ENCODE peak calls at places on chromosome X, in eight cellular contexts. H, K, L, Y, Q, Z, E and P are unnamed samples. For H3K36me3 and H3K4me1, the result is how much of the 10 kb centered on the place peaks cover.

GRCh38 chrX:20571611-20572010 is 304.9 kb upstream of the RPS6KA3 start:
- DNase-seq in H (no peak), K (no peak), L (no peak), Y (peak), Q (no peak), Z (no peak), E (no peak), P (no peak)

GRCh38 chrX:5163663-5164062 is 1065.0 kb downstream of the NLGN4X start:
- DNase-seq in H (no peak), K (no peak), L (no peak), Y (no peak), Q (no peak), Z (no peak), E (no peak), P (no peak)

GRCh38 chrX:39975094-39975865 is 122.5 kb downstream of the BCOR start:
- DNase-seq in H (no peak), K (peak), L (no peak), Y (no peak), Q (no peak), Z (peak), E (peak), P (no peak)

GRCh38 chrX:7131621-7132020 is 15.9 kb upstream of the STS start:
- DNase-seq in H (no peak), K (no peak), L (no peak), Y (no peak), Q (no peak), Z (no peak), E (peak), P (no peak)

GRCh38 chrX:106692425-106693075 is 34.0 kb upstream of the RNF128 start:
- DNase-seq in H (no peak), K (no peak), L (no peak), Y (no peak), Q (no peak), Z (peak), E (peak), P (no peak)

GRCh38 chrX:45697591-45697990 is 496.9 kb upstream of the DIPK2B start:
- DNase-seq in H (no peak), K (no peak), L (no peak), Y (peak), Q (no peak), Z (no peak), E (no peak), P (no peak)

GRCh38 chrX:116726806-116727205 is 264.0 kb upstream of the CT83 start:
- DNase-seq in H (no peak), K (no peak), L (no peak), Y (no peak), Q (no peak), Z (no peak), E (no peak), P (no peak)

GRCh38 chrX:34365482-34365881 is 233.4 kb upstream of the FAM47A start:
- DNase-seq in H (no peak), K (no peak), L (no peak), Y (peak), Q (no peak), Z (no peak), E (no peak), P (no peak)

GRCh38 chrX:65866146-65866545 is 173.7 kb downstream of the VSIG4 start:
- DNase-seq in H (no peak), K (no peak), L (no peak), Y (no peak), Q (no peak), Z (no peak), E (no peak), P (no peak)

GRCh38 chrX:132968282-132968681 is 9.9 kb upstream of the HS6ST2 start:
- DNase-seq in H (no peak), K (no peak), L (no peak), Y (no peak), Q (no peak), Z (no peak), E (no peak), P (no peak)

GRCh38 chrX:46610070-46610658 is 36.6 kb downstream of the CHST7 start:
- DNase-seq in H (no peak), K (no peak), L (no peak), Y (no peak), Q (no peak), Z (no peak), E (no peak), P (no peak)

GRCh38 chrX:135740683-135741149 is 27.3 kb downstream of the CT45A3 start:
- DNase-seq in H (no peak), K (no peak), L (no peak), Y (peak), Q (no peak), Z (peak), E (peak), P (peak)

GRCh38 chrX:133249659-133250058 is 31.5 kb upstream of the TFDP3 start:
- DNase-seq in H (no peak), K (no peak), L (no peak), Y (peak), Q (no peak), Z (no peak), E (no peak), P (no peak)

GRCh38 chrX:101764538-101764937 is 104.9 kb upstream of the ARMCX2 start:
- DNase-seq in H (no peak), K (no peak), L (no peak), Y (peak), Q (no peak), Z (no peak), E (no peak), P (no peak)

GRCh38 chrX:120797201-120797938 is 78.3 kb downstream of the CT47B1 start:
- DNase-seq in H (no peak), K (no peak), L (no peak), Y (peak), Q (no peak), Z (no peak), E (no peak), P (no peak)

GRCh38 chrX:2351999-2352995 is 148.5 kb downstream of the DHRSX start:
- DNase-seq in H (no peak), K (no peak), L (no peak), Y (peak), Q (no peak), Z (no peak), E (no peak), P (no peak)

GRCh38 chrX:96929036-96929435 is 45.3 kb downstream of the RPA4 start:
- DNase-seq in H (no peak), K (no peak), L (no peak), Y (no peak), Q (no peak), Z (no peak), E (no peak), P (no peak)

GRCh38 chrX:55488559-55489314 is 911 bp downstream of the USP51 start:
- DNase-seq in H (peak), K (peak), L (no peak), Y (peak), Q (peak), Z (peak), E (peak), P (peak)

GRCh38 chrX:41491267-41492004 is 44.3 kb downstream of the NYX start:
- DNase-seq in H (peak), K (no peak), L (no peak), Y (peak), Q (no peak), Z (no peak), E (no peak), P (no peak)

GRCh38 chrX:105869676-105870075 is 47.3 kb downstream of the NRK start:
- DNase-seq in H (no peak), K (no peak), L (no peak), Y (peak), Q (no peak), Z (no peak), E (no peak), P (no peak)

GRCh38 chrX:48976086-48976485 is 4.4 kb upstream of the KCND1 start:
- DNase-seq in H (no peak), K (no peak), L (no peak), Y (no peak), Q (no peak), Z (no peak), E (no peak), P (peak)

GRCh38 chrX:40474205-40474626 is 106.6 kb upstream of the ATP6AP2 start:
- DNase-seq in H (no peak), K (no peak), L (peak), Y (peak), Q (peak), Z (no peak), E (no peak), P (no peak)

GRCh38 chrX:128699716-128700285 is 647.6 kb upstream of the ACTRT1 start:
- DNase-seq in H (no peak), K (no peak), L (no peak), Y (no peak), Q (no peak), Z (no peak), E (no peak), P (no peak)

GRCh38 chrX:40055495-40055894 is 42.3 kb downstream of the BCOR start:
- DNase-seq in H (no peak), K (no peak), L (no peak), Y (no peak), Q (no peak), Z (no peak), E (no peak), P (no peak)

GRCh38 chrX:28756647-28757046 is 169.4 kb downstream of the IL1RAPL1 start:
- DNase-seq in H (no peak), K (no peak), L (no peak), Y (peak), Q (no peak), Z (no peak), E (no peak), P (no peak)

GRCh38 chrX:15816453-15816838 is 26.2 kb downstream of the ZRSR2 start:
- DNase-seq in H (no peak), K (no peak), L (no peak), Y (no peak), Q (no peak), Z (no peak), E (no peak), P (no peak)

GRCh38 chrX:19152762-19153161 is 30.5 kb upstream of the ADGRG2 start:
- DNase-seq in H (no peak), K (no peak), L (no peak), Y (no peak), Q (no peak), Z (no peak), E (no peak), P (no peak)

GRCh38 chrX:44904542-44905115 is 31.6 kb downstream of the KDM6A start:
- DNase-seq in H (no peak), K (no peak), L (no peak), Y (no peak), Q (no peak), Z (no peak), E (no peak), P (no peak)

GRCh38 chrX:69155786-69156520 is 9.3 kb downstream of the PJA1 start:
- DNase-seq in H (no peak), K (no peak), L (no peak), Y (no peak), Q (no peak), Z (peak), E (no peak), P (no peak)

GRCh38 chrX:26411045-26411444 is 195.1 kb downstream of the MAGEB5 start:
- DNase-seq in H (no peak), K (no peak), L (no peak), Y (peak), Q (no peak), Z (no peak), E (no peak), P (no peak)

GRCh38 chrX:9677098-9677739 is 88.4 kb downstream of the GPR143 start:
- DNase-seq in H (no peak), K (no peak), L (no peak), Y (peak), Q (no peak), Z (peak), E (peak), P (no peak)

GRCh38 chrX:9586992-9587392 is 122.1 kb downstream of the TBL1X start:
- DNase-seq in H (no peak), K (no peak), L (no peak), Y (no peak), Q (no peak), Z (no peak), E (no peak), P (no peak)

DNA sequence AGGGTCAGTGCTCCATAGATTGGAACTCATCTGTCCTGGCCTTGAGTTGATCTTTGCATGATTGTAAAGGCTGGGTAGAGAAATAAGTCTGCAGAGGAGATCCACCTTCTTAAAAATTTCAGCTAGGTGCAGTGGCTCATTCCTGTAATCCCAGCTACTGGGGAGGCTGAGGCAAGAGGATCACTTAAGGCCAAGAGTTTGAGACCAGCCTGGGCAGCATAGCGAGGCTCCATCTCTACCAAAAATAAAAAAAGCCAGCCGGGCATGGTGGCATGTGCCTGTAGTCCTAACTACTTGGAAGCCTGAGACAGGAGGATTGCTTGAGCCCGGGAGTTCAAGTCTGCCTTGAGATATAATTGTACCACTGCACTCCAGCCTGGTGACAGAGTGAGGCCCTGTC is 476 bp upstream of the CXCR3 start:
- DNase-seq in H (no peak), K (no peak), L (no peak), Y (no peak), Q (no peak), Z (no peak), E (no peak), P (no peak)
- H3K4me3 ChIP-seq in H (no peak), K (no peak), L (no peak), Y (no peak), Q (no peak), Z (no peak), E (no peak), P (no peak)

DNA sequence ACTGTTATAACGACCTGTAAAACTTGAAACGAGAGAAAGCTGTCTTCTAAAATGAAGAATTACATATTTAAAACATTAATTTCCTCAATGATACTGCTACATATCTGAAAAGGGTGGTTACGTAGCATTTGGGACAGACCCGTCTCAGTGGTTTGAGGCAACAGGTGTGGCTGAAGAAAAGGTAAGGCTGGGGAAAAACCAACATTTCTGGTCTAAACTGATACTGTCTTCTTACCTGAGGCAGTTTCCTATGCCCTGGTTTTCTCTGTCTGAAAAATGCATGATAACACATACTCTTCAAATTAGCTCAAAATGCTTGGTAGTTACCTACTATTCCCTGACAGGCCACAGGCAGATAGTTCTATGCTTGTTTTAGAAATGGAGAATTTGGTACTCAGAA is 30.4 kb downstream of the PLS3 start:
- DNase-seq in H (no peak), K (no peak), L (no peak), Y (no peak), Q (no peak), Z (no peak), E (no peak), P (no peak)
- H3K36me3 ChIP-seq in H (under half), K (under half), L (under half), Y (under half), Q (under half), Z (under half), E (under half), P (under half)

GRCh38 chrX:118520858-118521206 is 25.2 kb downstream of the DOCK11 start:
- DNase-seq in H (no peak), K (no peak), L (no peak), Y (no peak), Q (no peak), Z (no peak), E (no peak), P (no peak)
- H3K4me1 ChIP-seq in H (under half), K (under half), L (under half), Y (under half), Q (under half), Z (under half), E (under half), P (half or more)

DNA sequence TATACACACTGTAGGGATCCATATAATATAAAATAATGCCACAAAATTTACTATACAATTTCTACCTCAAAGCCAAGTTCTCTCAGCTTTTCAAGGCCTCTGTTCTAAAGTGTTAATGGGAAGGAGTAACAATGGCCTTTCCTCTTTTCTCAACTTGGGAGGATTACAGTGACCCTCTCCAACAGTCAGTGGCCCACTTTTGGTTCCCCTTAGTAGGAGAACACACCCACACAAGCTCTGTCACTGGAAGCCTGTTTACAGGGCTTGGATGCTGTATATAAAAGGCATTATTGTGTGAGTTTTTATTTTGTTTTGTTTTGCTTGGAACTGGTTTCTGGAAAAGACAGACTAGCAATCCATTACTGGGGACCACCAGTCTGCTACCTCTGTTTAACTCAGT is 1.8 kb downstream of the ARHGEF6 start:
- DNase-seq in H (no peak), K (no peak), L (no peak), Y (no peak), Q (no peak), Z (no peak), E (no peak), P (no peak)
- H3K4me3 ChIP-seq in H (no peak), K (no peak), L (no peak), Y (no peak), Q (peak), Z (no peak), E (no peak), P (peak)

GRCh38 chrX:154467556-154467955 is 9.5 kb downstream of the PLXNA3 start:
- DNase-seq in H (no peak), K (no peak), L (no peak), Y (no peak), Q (no peak), Z (no peak), E (no peak), P (no peak)

GRCh38 chrX:154466036-154466435 is 8.0 kb downstream of the PLXNA3 start:
- DNase-seq in H (no peak), K (no peak), L (no peak), Y (no peak), Q (no peak), Z (no peak), E (no peak), P (no peak)

GRCh38 chrX:154465601-154466000 is 7.5 kb downstream of the PLXNA3 start:
- DNase-seq in H (no peak), K (no peak), L (no peak), Y (no peak), Q (no peak), Z (no peak), E (no peak), P (no peak)

GRCh38 chrX:154468217-154468616 is 10.1 kb downstream of the PLXNA3 start:
- DNase-seq in H (no peak), K (no peak), L (no peak), Y (no peak), Q (no peak), Z (no peak), E (no peak), P (no peak)

GRCh38 chrX:154466907-154467306 is 8.8 kb downstream of the PLXNA3 start:
- DNase-seq in H (no peak), K (no peak), L (no peak), Y (no peak), Q (no peak), Z (no peak), E (no peak), P (no peak)
- H3K36me3 ChIP-seq in H (under half), K (under half), L (under half), Y (under half), Q (under half), Z (under half), E (under half), P (under half)

DNA sequence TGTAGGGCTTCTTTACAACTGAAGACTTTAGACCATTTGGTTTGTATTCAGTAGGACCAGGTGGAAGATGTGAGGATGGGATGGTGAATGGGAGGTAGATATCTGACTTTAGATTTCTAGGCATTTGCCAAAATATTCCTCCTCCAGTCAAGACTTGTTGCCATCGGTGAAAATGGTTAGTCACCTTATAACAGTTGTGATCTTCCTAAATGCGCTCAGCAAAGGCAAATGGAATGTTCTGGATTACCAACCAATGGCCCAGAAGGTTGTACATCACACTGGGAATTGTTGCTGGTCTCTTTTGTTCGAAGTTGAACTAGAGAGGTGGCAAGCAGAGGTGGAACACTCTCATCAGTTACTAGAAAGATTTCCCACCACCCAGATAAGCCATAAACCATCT is 33.9 kb downstream of the TMSB4X start:
- DNase-seq in H (no peak), K (no peak), L (no peak), Y (no peak), Q (no peak), Z (no peak), E (no peak), P (no peak)
- H3K4me1 ChIP-seq in H (under half), K (under half), L (under half), Y (under half), Q (under half), Z (under half), E (under half), P (half or more)

DNA sequence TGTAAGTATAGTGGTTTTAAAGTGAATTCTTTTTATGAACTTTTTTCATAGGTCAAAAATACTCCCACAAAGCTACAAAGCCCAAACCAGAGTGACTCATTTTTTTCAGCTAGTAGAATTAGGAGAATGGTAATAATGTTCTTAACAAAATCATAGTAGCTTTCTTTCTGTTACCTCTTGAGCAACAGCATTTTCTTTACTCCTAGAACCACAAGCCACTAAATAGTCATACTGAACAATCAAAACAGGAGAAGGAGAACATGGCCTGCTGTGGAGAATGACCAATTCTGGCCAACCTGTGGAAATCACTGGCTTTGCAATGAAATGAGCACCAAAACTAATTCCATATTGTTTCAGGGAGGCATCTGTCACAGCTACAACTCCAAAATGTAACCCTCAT is 112.9 kb downstream of the AMMECR1 start:
- DNase-seq in H (no peak), K (no peak), L (no peak), Y (peak), Q (no peak), Z (no peak), E (no peak), P (no peak)
- H3K4me3 ChIP-seq in H (no peak), K (no peak), L (no peak), Y (no peak), Q (no peak), Z (no peak), E (no peak), P (no peak)